ENCODE peak calls at places on chromosomes 4 and X, in seven cellular contexts. O is CD8-positive, alpha-beta T cell; J is fibroblast of mammary gland; X is body of pancreas; A is Peyer's patch; S is uterus; V is brain microvascular endothelial cell. D is an unnamed sample.
A peak's percentile ranks its signal among the peaks of the same experiment; 100 is the strongest.

GRCh38 chr4:155497306-155497705 is 120.5 kb upstream of the MAP9 start:
- DNase-seq in O (no peak), J (no peak), X (no peak), A (no peak), S (no peak), V (no peak), D (no peak)

GRCh38 chr4:150230556-150230955 is 152.3 kb downstream of the DCLK2 start:
- DNase-seq in O (no peak), J (no peak), X (no peak), A (no peak), S (no peak), V (no peak), D (no peak)

GRCh38 chrX:129983575-129984131 is 1.2 kb downstream of the BCORL1 start:
- DNase-seq in O (peak; percentile 49), J (no peak), X (peak; percentile 14), A (peak; percentile 45), S (peak; percentile 22), V (no peak), D (no peak)

GRCh38 chr4:20255823-20256222 is 4.1 kb downstream of the SLIT2 start:
- DNase-seq in O (no peak), J (no peak), X (no peak), A (no peak), S (no peak), V (no peak), D (no peak)

GRCh38 chr4:189973646-189974045 is 33.0 kb downstream of the FRG1 start:
- DNase-seq in O (no peak), J (no peak), X (no peak), A (no peak), S (no peak), V (no peak), D (no peak)

GRCh38 chr4:138279286-138279685 is 37.1 kb upstream of the SLC7A11 start:
- DNase-seq in O (no peak), J (no peak), X (no peak), A (no peak), S (no peak), V (no peak), D (no peak)

GRCh38 chr4:25307596-25307995 is 5.0 kb upstream of the ZCCHC4 start:
- DNase-seq in O (no peak), J (no peak), X (no peak), A (no peak), S (no peak), V (no peak), D (no peak)

GRCh38 chrX:147550217-147550616 is 361.5 kb upstream of the FMR1 start:
- DNase-seq in O (no peak), J (no peak), X (peak; percentile 11), A (no peak), S (no peak), V (no peak), D (no peak)

DNA sequence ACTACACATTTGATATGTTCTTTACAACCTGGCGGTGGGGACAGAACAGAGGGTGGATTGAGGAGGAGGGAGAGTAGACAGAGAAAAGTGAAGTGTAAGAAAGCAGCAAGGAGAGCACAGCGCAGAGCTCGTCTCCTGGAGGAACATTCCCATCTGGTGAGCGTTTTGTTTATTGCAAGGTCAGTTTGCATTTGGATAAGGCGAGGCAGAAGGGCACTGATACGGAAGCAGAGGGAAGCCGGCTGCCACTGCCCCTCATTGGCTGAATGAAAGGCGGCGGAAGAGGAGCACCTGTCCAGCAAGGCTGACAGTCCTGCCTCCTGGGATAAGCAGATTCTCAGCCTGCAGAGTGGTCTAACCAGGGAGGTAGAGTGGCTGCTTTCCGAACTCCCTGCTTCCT is 83.2 kb downstream of the GPR143 start:
- DNase-seq in O (no peak), J (peak; percentile 17), X (no peak), A (no peak), S (no peak), V (no peak), D (no peak)
- TF ChIP-seq CTCF in O (no peak), J (no peak), X (peak; percentile 47), A (no peak), S (peak; percentile 35), V (peak; percentile 26), D (no peak)

GRCh38 chr4:27360651-27361347 is 500.2 kb downstream of the STIM2 start:
- DNase-seq in O (no peak), J (peak; percentile 82), X (no peak), A (no peak), S (no peak), V (no peak), D (no peak)
- H3K4me3 ChIP-seq in O (no peak overlapping the region), J (no peak overlapping the region), X (no peak overlapping the region), A (no peak overlapping the region), S (no peak overlapping the region), V (no peak overlapping the region), D (no peak overlapping the region)

DNA sequence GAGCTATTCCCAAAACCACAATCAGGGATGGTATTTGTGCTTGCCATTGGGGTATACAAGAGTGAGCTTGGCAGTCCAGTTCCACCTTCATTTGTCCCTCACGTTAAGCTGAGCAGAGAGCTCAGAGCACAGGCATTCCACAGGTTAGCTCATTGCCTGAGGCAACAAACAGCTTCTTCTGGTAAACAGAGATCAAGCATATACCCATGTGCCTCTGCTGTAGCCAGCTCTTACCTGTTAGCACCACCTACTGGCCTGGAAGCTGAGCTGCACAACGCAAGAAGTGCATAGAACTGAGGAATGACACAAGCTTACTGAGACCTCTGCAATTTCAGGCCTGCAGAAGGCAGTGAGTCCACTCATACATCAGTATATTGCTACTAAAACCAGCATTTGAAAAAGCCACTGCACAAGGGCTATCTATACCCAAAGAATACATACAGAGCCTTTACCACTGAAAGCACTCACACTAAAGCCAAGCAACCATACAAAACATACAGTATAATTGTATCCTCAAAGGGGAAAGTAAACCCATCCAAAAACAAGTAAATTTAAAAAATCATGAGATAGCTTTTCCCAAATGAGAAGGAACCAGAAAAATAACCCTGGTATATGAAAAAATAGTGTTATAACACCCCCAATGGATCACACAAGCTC is 258.3 kb upstream of the GABRA2 start:
- DNase-seq in O (no peak), J (peak; percentile 20), X (no peak), A (no peak), S (no peak), V (no peak), D (peak; percentile 8)
- TF ChIP-seq CTCF in O (no peak), J (peak; percentile 36), X (peak; percentile 34), A (no peak), S (no peak), V (peak; percentile 59), D (peak; percentile 94)

GRCh38 chr4:6956434-6957147 is 47.0 kb downstream of the TBC1D14 start:
- DNase-seq in O (no peak), J (no peak), X (no peak), A (no peak), S (no peak), V (no peak), D (no peak)
- H3K4me3 ChIP-seq in O (no peak overlapping the region), J (no peak overlapping the region), X (no peak overlapping the region), A (no peak overlapping the region), S (no peak overlapping the region), V (no peak overlapping the region), D (no peak overlapping the region)

GRCh38 chr4:147732516-147733193 is 767 bp downstream of the ARHGAP10 start:
- DNase-seq in O (no peak), J (peak; percentile 35), X (peak; percentile 45), A (peak; percentile 60), S (peak; percentile 59), V (no peak), D (no peak)

GRCh38 chr4:147735413-147736301 is 3.8 kb downstream of the ARHGAP10 start:
- DNase-seq in O (no peak), J (no peak), X (no peak), A (no peak), S (no peak), V (no peak), D (no peak)

GRCh38 chr4:147734496-147734895 is 2.6 kb downstream of the ARHGAP10 start:
- DNase-seq in O (no peak), J (no peak), X (no peak), A (no peak), S (no peak), V (no peak), D (no peak)

GRCh38 chr4:147731611-147732515 is at the start of gene ARHGAP10:
- DNase-seq in O (peak; percentile 79), J (peak; percentile 77), X (peak; percentile 69), A (peak; percentile 77), S (peak; percentile 75), V (peak; percentile 62), D (no peak)

GRCh38 chr4:147733614-147734344 is 1.9 kb downstream of the ARHGAP10 start:
- DNase-seq in O (no peak), J (peak; percentile 85), X (no peak), A (no peak), S (no peak), V (no peak), D (no peak)
- TF ChIP-seq CTCF in O (no peak), J (no peak), X (no peak), A (no peak), S (no peak), V (no peak), D (peak; percentile 5)

DNA sequence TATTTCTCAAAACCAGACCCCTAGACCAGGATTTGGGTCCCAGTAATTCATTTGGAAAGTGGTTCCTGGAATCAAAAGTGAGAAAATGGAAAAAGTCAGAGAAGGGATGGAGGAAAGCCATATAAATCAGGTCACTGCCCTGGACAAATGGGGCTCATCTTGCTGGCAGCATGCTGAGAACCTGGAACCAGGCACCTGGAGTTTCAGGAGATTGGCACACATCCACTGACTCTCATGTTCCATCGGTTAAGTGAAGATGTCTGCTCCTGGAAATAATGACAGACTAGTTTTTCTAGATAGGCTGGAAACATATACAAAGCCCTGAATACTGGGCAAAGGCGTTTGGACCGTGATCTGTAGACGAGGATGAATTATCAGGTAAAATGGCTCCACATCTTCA is 163.6 kb upstream of the HS3ST1 start:
- DNase-seq in O (no peak), J (no peak), X (no peak), A (no peak), S (no peak), V (no peak), D (no peak)
- H3K4me3 ChIP-seq in O (no peak overlapping the region), J (no peak overlapping the region), X (no peak overlapping the region), A (no peak overlapping the region), S (no peak overlapping the region), V (no peak overlapping the region), D (no peak overlapping the region)

DNA sequence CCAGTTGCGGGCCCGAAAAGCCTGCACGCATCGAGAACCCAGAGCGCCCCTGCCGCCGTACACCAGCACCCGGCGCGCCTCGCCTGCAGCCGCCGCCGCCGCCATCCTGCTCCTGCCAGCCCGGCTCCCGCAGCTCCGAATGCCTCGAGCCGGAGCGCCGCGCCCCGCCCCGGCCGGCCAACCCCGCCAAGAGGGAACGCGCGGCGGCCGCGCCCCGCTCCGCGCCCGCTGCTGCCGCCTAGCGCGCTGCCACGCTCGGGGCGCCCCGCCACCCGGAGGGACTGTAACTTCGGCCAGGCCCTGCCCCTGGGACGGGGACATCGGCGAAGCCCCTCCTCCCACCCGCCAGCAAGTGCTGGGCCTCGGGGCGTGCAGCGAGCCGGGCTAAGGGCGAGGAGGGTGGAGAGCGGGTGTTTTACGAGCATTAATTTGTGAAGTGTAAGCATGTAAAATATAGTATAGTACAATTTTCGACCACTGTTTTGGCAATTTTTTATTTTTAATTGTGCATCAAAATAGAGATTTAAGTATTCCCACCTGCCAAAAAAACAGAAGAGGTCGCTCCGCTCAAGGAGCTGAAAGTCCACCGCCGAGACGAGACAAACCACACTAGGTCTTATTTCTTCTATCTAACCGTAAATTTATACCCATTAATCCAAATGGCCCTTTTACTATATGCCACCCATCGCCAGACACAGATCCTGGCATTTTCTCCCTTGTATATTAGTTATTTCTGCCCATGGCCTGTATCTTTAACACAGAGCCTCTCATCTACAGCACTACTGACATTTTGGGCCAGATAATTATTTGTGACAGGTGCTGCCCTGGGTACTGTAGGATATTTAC is at the start of gene QDPR:
- DNase-seq in O (peak; percentile 86), J (peak; percentile 52), X (peak; percentile 87), A (peak; percentile 87), S (peak; percentile 76), V (peak; percentile 31), D (peak; percentile 31)
- TF ChIP-seq CTCF in O (peak; percentile 30), J (no peak), X (peak; percentile 35), A (no peak), S (peak; percentile 54), V (peak; percentile 27), D (peak; percentile 31)

D was measured in GM12864.